ENCODE peak calls at places on chromosomes 2 and 18, in four cellular contexts. One of them, this sample, is unnamed.

GRCh38 chr2:19851116-19851515 is 50.7 kb downstream of the TTC32 start:
- DNase-seq in HepG2: no peak
- DNase-seq in H1: peak
- DNase-seq in GM12878: no peak
- DNase-seq in this sample: no peak

GRCh38 chr2:207503234-207503633 is 26.5 kb upstream of the CREB1 start:
- DNase-seq in HepG2: no peak
- DNase-seq in GM12878: no peak
- DNase-seq in H1: no peak
- DNase-seq in this sample: peak

GRCh38 chr18:54240629-54241107 is 16.2 kb upstream of the MBD2 start:
- DNase-seq in GM12878: no peak
- DNase-seq in H1: no peak
- DNase-seq in HepG2: no peak
- DNase-seq in this sample: no peak

GRCh38 chr2:67650292-67651133 is 253.4 kb downstream of the ETAA1 start:
- DNase-seq in GM12878: no peak
- DNase-seq in H1: peak
- DNase-seq in HepG2: peak
- DNase-seq in this sample: peak

GRCh38 chr2:230695551-230695950 is 17.1 kb upstream of the CAB39 start:
- DNase-seq in HepG2: no peak
- DNase-seq in GM12878: no peak
- DNase-seq in H1: no peak
- DNase-seq in this sample: no peak

GRCh38 chr2:39696072-39696471 is 30.4 kb downstream of the TMEM178A start:
- DNase-seq in H1: no peak
- DNase-seq in HepG2: peak
- DNase-seq in GM12878: no peak
- DNase-seq in this sample: no peak

GRCh38 chr18:22465859-22466602 is 48.3 kb upstream of the CTAGE1 start:
- DNase-seq in HepG2: peak
- DNase-seq in GM12878: no peak
- DNase-seq in H1: no peak
- DNase-seq in this sample: peak

GRCh38 chr2:139992711-139993345 is 1212.6 kb upstream of the NXPH2 start:
- DNase-seq in GM12878: no peak
- DNase-seq in H1: no peak
- DNase-seq in HepG2: no peak
- DNase-seq in this sample: no peak

GRCh38 chr2:206798009-206798408 is 32.6 kb downstream of the FASTKD2 start:
- DNase-seq in HepG2: no peak
- DNase-seq in H1: no peak
- DNase-seq in GM12878: no peak
- DNase-seq in this sample: no peak

GRCh38 chr18:11849845-11850747 is 1.1 kb upstream of the CHMP1B start:
- DNase-seq in GM12878: no peak
- DNase-seq in HepG2: peak
- DNase-seq in H1: peak
- DNase-seq in this sample: peak

GRCh38 chr18:8966819-8967218 is 135.7 kb upstream of the NDUFV2 start:
- DNase-seq in GM12878: no peak
- DNase-seq in HepG2: no peak
- DNase-seq in H1: no peak
- DNase-seq in this sample: no peak

GRCh38 chr2:96354492-96354891 is 18.9 kb downstream of the NCAPH start:
- DNase-seq in HepG2: no peak
- DNase-seq in GM12878: no peak
- DNase-seq in H1: no peak
- DNase-seq in this sample: no peak

GRCh38 chr2:240963376-240964220 is 34.8 kb upstream of the SNED1 start:
- DNase-seq in GM12878: no peak
- DNase-seq in HepG2: no peak
- DNase-seq in H1: peak
- DNase-seq in this sample: no peak
- TF ChIP-seq CBX5 in GM12878: no peak
- TF ChIP-seq CBX5 in HepG2: no peak
- TF ChIP-seq CBX5 in H1: no peak
- TF ChIP-seq CBX5 in this sample: no peak

DNA sequence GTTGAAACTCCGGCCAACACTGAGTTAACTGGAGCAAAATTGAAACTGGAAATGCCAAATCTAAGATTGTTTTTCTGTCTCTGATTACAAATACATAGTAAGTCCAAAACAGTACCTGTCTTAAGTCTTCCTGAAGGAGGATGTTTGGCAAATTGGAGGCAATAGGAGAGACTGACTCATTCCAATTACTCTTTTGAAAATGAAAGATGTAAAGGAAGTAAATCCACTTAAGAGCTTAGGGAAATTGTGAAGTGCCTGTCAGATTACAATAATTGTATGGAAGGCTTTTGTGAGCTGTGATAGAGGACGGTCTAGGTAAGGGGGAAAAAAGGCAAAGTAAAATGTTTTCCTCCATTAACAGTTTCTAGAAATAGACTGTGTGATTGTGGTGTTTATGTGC is 205.0 kb upstream of the CYRIA start:
- DNase-seq in GM12878: no peak
- DNase-seq in H1: no peak
- DNase-seq in HepG2: no peak
- DNase-seq in this sample: no peak
- TF ChIP-seq CBX5 in GM12878: no peak
- TF ChIP-seq CBX5 in H1: no peak
- TF ChIP-seq CBX5 in HepG2: no peak
- TF ChIP-seq CBX5 in this sample: no peak

DNA sequence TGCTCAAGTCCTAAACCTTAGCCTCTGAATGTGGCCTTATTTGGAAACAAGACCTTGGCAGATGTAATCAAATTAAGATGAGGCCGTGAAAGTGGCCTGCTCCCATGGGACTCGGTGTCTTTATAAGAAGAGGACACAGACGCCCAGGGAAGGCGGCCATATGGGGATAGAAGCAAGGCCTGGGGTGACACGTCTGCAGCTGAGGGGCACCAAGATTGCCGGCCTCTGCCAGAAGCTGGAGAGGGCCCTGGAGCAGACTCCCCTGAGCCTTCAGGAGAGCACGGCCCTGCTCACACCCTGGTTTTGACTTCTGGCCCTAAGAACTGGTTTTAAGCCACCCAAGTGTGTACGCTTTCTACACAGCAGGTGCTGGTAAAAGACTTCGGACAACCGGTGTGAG is 29.2 kb upstream of the SALL3 start:
- DNase-seq in HepG2: no peak
- DNase-seq in H1: no peak
- DNase-seq in GM12878: no peak
- DNase-seq in this sample: no peak
- TF ChIP-seq CBX5 in HepG2: no peak
- TF ChIP-seq CBX5 in H1: no peak
- TF ChIP-seq CBX5 in GM12878: no peak
- TF ChIP-seq CBX5 in this sample: no peak

DNA sequence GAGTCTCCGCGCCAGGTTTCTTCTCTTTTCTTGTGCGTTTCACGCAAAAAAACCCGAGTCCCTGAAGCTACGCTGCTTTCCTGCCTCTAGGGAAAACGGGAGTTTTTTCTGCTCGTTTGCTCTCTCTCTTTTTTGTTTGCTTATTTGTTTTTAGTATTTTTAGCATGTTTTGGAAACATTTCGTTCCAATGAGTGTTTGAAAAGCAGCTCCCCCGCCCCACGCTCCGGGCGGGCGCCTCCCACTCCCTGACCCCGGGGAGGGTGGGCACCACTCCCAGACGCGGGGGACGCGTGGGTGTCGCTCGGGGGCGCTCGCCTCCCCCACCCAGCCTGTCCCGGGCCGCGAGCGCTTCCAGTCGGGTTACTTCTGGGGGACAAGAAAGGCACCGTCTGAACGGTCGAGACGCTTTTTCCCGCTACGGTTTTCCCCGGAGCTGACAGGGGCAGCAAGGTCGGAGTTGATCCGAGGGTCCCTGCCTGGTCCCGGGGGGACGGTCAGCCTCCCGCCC is 446 bp upstream of the EFHD1 start:
- DNase-seq in GM12878: no peak
- DNase-seq in H1: no peak
- DNase-seq in HepG2: no peak
- DNase-seq in this sample: peak
- TF ChIP-seq CBX5 in GM12878: no peak
- TF ChIP-seq CBX5 in H1: no peak
- TF ChIP-seq CBX5 in HepG2: no peak
- TF ChIP-seq CBX5 in this sample: no peak

This sample was measured in K562.